ENCODE peak calls at places on chromosomes 13 and 19, in six cellular contexts. One of them, this sample, is unnamed.
A peak's percentile ranks its signal among the peaks of the same experiment; 100 is the strongest.

GRCh38 chr13:43473437-43473836 is 313.3 kb downstream of the ENOX1 start:
- DNase-seq in HCT116: no peak
- DNase-seq in SK-N-SH: peak; percentile 57
- DNase-seq in H1: no peak
- DNase-seq in GM12878: no peak
- DNase-seq in K562: no peak
- DNase-seq in this sample: no peak

GRCh38 chr19:2084993-2085720 is 11.0 kb downstream of the MOB3A start:
- DNase-seq in HCT116: no peak
- DNase-seq in SK-N-SH: peak; percentile 20
- DNase-seq in H1: no peak
- DNase-seq in GM12878: peak; percentile 96
- DNase-seq in K562: no peak
- DNase-seq in this sample: no peak

GRCh38 chr13:107351305-107351704 is 783.4 kb upstream of the ARGLU1 start:
- DNase-seq in HCT116: no peak
- DNase-seq in SK-N-SH: no peak
- DNase-seq in H1: no peak
- DNase-seq in GM12878: no peak
- DNase-seq in K562: no peak
- DNase-seq in this sample: no peak

GRCh38 chr13:40664100-40665060 is 2.1 kb downstream of the FOXO1 start:
- DNase-seq in HCT116: no peak
- DNase-seq in SK-N-SH: peak; percentile 70
- DNase-seq in H1: peak; percentile 59
- DNase-seq in GM12878: no peak
- DNase-seq in K562: peak; percentile 57
- DNase-seq in this sample: peak; percentile 56

GRCh38 chr13:30739646-30740642 is 4.6 kb downstream of the ALOX5AP start:
- DNase-seq in HCT116: peak; percentile 52
- DNase-seq in SK-N-SH: no peak
- DNase-seq in H1: no peak
- DNase-seq in GM12878: peak; percentile 76
- DNase-seq in K562: no peak
- DNase-seq in this sample: no peak

GRCh38 chr13:43304945-43305344 is 281.6 kb downstream of the DNAJC15 start:
- DNase-seq in HCT116: no peak
- DNase-seq in SK-N-SH: peak; percentile 18
- DNase-seq in H1: no peak
- DNase-seq in GM12878: no peak
- DNase-seq in K562: no peak
- DNase-seq in this sample: no peak

GRCh38 chr13:89899302-89900103 is 1448.0 kb upstream of the MIR17HG start:
- DNase-seq in HCT116: no peak
- DNase-seq in SK-N-SH: no peak
- DNase-seq in H1: no peak
- DNase-seq in GM12878: no peak
- DNase-seq in K562: no peak
- DNase-seq in this sample: no peak

GRCh38 chr13:30943881-30944280 is 11.4 kb downstream of the TEX26 start:
- DNase-seq in HCT116: no peak
- DNase-seq in SK-N-SH: no peak
- DNase-seq in H1: no peak
- DNase-seq in GM12878: no peak
- DNase-seq in K562: no peak
- DNase-seq in this sample: no peak

GRCh38 chr13:20351279-20352022 is 119.3 kb upstream of the GJB6 start:
- DNase-seq in HCT116: no peak
- DNase-seq in SK-N-SH: no peak
- DNase-seq in H1: no peak
- DNase-seq in GM12878: no peak
- DNase-seq in K562: no peak
- DNase-seq in this sample: no peak

GRCh38 chr13:45368571-45368970 is 27.6 kb upstream of the TPT1 start:
- DNase-seq in HCT116: no peak
- DNase-seq in SK-N-SH: no peak
- DNase-seq in H1: no peak
- DNase-seq in GM12878: no peak
- DNase-seq in K562: no peak
- DNase-seq in this sample: peak; percentile 14

GRCh38 chr13:113073942-113074341 is 31.6 kb upstream of the F7 start:
- DNase-seq in HCT116: no peak
- DNase-seq in SK-N-SH: no peak
- DNase-seq in H1: no peak
- DNase-seq in GM12878: no peak
- DNase-seq in K562: no peak
- DNase-seq in this sample: no peak

GRCh38 chr19:29515233-29515619 is 10.6 kb upstream of the VSTM2B start:
- DNase-seq in HCT116: no peak
- DNase-seq in SK-N-SH: no peak
- DNase-seq in H1: no peak
- DNase-seq in GM12878: no peak
- DNase-seq in K562: no peak
- DNase-seq in this sample: no peak

GRCh38 chr13:69589531-69589930 is 518.1 kb upstream of the ATXN8OS start:
- DNase-seq in HCT116: no peak
- DNase-seq in SK-N-SH: no peak
- DNase-seq in H1: no peak
- DNase-seq in GM12878: no peak
- DNase-seq in K562: no peak
- DNase-seq in this sample: no peak

GRCh38 chr19:49461656-49462055 is 8.6 kb downstream of the ALDH16A1 start:
- DNase-seq in HCT116: no peak
- DNase-seq in SK-N-SH: no peak
- DNase-seq in H1: no peak
- DNase-seq in GM12878: no peak
- DNase-seq in K562: no peak
- DNase-seq in this sample: no peak

GRCh38 chr13:74554581-74555290 is 420.5 kb upstream of the KLF12 start:
- DNase-seq in HCT116: no peak
- DNase-seq in SK-N-SH: peak; percentile 11
- DNase-seq in H1: no peak
- DNase-seq in GM12878: no peak
- DNase-seq in K562: no peak
- DNase-seq in this sample: peak; percentile 19

GRCh38 chr13:113288880-113289279 is 8.2 kb upstream of the LAMP1 start:
- DNase-seq in HCT116: no peak
- DNase-seq in SK-N-SH: no peak
- DNase-seq in H1: no peak
- DNase-seq in GM12878: no peak
- DNase-seq in K562: no peak
- DNase-seq in this sample: no peak

GRCh38 chr19:11697284-11697855 is 41.4 kb downstream of the ZNF823 start:
- DNase-seq in HCT116: no peak
- DNase-seq in SK-N-SH: no peak
- DNase-seq in H1: no peak
- DNase-seq in GM12878: no peak
- DNase-seq in K562: no peak
- DNase-seq in this sample: no peak

GRCh38 chr13:78589206-78589605 is 14.1 kb downstream of the POU4F1 start:
- DNase-seq in HCT116: no peak
- DNase-seq in SK-N-SH: no peak
- DNase-seq in H1: peak; percentile 89
- DNase-seq in GM12878: no peak
- DNase-seq in K562: no peak
- DNase-seq in this sample: no peak

GRCh38 chr13:73779881-73780280 is 354.3 kb downstream of the KLF12 start:
- DNase-seq in HCT116: no peak
- DNase-seq in SK-N-SH: no peak
- DNase-seq in H1: no peak
- DNase-seq in GM12878: no peak
- DNase-seq in K562: no peak
- DNase-seq in this sample: no peak

DNA sequence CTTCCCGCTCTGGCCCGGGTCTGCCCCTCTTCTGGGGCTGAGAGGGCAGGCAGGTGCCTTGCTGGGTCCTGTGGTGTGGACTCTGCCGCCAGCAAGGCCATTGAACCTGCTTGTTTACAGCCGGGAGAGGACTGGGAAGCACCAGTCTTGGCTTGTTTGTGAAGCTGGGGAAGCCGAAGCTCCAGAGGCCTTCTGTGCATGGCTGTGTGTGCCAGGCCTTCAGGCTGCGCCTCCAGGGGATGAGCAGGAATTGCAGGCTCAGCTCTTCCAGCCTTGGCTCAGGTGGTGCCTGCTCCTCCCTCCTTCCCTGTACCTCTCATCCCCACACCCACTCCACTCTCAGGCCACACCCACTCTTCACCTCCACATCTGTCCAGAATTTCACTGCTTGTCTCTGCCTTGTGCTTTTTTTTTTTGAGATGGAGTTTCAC is 17.5 kb downstream of the NDUFB7 start:
- DNase-seq in HCT116: no peak
- DNase-seq in SK-N-SH: no peak
- DNase-seq in H1: peak; percentile 46
- DNase-seq in GM12878: no peak
- DNase-seq in K562: no peak
- DNase-seq in this sample: peak; percentile 82
- TF ChIP-seq JUND in HCT116: no peak
- TF ChIP-seq JUND in SK-N-SH: no peak
- TF ChIP-seq JUND in H1: no peak
- TF ChIP-seq JUND in GM12878: no peak
- TF ChIP-seq JUND in K562: no peak
- TF ChIP-seq JUND in this sample: no peak

GRCh38 chr13:48251616-48252081 is 18.6 kb downstream of the ITM2B start:
- DNase-seq in HCT116: no peak
- DNase-seq in SK-N-SH: no peak
- DNase-seq in H1: no peak
- DNase-seq in GM12878: no peak
- DNase-seq in K562: no peak
- DNase-seq in this sample: no peak
- TF ChIP-seq JUND in HCT116: no peak
- TF ChIP-seq JUND in SK-N-SH: no peak
- TF ChIP-seq JUND in H1: no peak
- TF ChIP-seq JUND in GM12878: no peak
- TF ChIP-seq JUND in K562: no peak
- TF ChIP-seq JUND in this sample: no peak

GRCh38 chr19:56113071-56113632 is 7.9 kb downstream of the ZNF787 start:
- DNase-seq in HCT116: no peak
- DNase-seq in SK-N-SH: no peak
- DNase-seq in H1: no peak
- DNase-seq in GM12878: no peak
- DNase-seq in K562: no peak
- DNase-seq in this sample: no peak
- TF ChIP-seq JUND in HCT116: no peak
- TF ChIP-seq JUND in SK-N-SH: no peak
- TF ChIP-seq JUND in H1: no peak
- TF ChIP-seq JUND in GM12878: no peak
- TF ChIP-seq JUND in K562: no peak
- TF ChIP-seq JUND in this sample: no peak

GRCh38 chr13:49932868-49933267 is 3.3 kb downstream of the SPRYD7 start:
- DNase-seq in HCT116: no peak
- DNase-seq in SK-N-SH: no peak
- DNase-seq in H1: no peak
- DNase-seq in GM12878: no peak
- DNase-seq in K562: no peak
- DNase-seq in this sample: no peak

GRCh38 chr13:49933511-49933910 is 2.6 kb downstream of the SPRYD7 start:
- DNase-seq in HCT116: no peak
- DNase-seq in SK-N-SH: no peak
- DNase-seq in H1: no peak
- DNase-seq in GM12878: no peak
- DNase-seq in K562: no peak
- DNase-seq in this sample: no peak

GRCh38 chr13:49936085-49936942 is at the start of gene SPRYD7:
- DNase-seq in HCT116: peak; percentile 97
- DNase-seq in SK-N-SH: peak; percentile 98
- DNase-seq in H1: peak; percentile 99
- DNase-seq in GM12878: peak; percentile 90
- DNase-seq in K562: peak; percentile 91
- DNase-seq in this sample: peak; percentile 97

GRCh38 chr13:49936943-49937273 is 768 bp upstream of the SPRYD7 start:
- DNase-seq in HCT116: no peak
- DNase-seq in SK-N-SH: no peak
- DNase-seq in H1: no peak
- DNase-seq in GM12878: no peak
- DNase-seq in K562: peak; percentile 21
- DNase-seq in this sample: no peak

DNA sequence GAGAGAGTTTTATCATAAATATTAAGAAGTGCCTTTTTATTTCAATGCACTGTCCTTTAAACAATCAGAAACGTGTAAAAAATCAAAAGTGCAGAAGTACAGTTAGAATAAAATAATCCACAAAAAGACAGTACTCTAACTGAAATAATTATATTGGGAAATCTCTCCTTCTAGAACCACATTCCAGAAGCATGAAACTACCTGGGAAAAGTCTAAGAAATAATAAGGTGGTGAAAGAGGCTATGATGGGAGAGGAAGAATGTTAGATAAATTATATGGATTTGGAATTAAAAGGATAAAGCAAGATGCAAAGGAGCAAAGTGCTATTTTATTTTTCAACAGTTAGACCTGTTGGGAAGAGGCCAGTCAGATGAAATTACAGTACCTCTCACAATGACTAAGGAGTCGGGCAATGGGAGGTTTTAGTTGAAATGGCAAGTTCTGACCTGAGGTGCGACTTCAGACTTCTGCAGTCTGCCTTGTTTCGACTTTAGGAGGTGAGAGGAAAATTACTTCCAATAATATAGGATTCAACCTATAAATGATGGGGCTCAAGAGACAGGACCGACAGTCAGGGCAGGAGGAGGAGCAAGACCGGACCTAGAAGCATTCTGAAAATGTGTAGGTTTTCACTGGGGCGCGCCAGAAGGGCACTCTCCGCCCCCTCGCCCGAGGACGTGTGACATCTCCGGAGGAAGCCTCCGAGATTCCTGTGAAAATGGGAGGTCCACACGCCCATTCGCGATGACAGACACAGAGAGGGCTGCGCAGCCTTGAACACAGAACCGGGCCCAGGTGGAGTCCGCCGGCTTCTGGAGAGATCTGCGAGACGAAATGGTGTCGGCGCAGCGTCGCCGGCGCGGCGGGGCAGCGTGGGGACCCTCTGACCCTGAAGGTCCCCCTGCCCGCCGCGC is 712 bp downstream of the SPRYD7 start:
- DNase-seq in HCT116: peak; percentile 66
- DNase-seq in SK-N-SH: no peak
- DNase-seq in H1: no peak
- DNase-seq in GM12878: no peak
- DNase-seq in K562: peak; percentile 30
- DNase-seq in this sample: no peak
- TF ChIP-seq JUND in HCT116: no peak
- TF ChIP-seq JUND in SK-N-SH: no peak
- TF ChIP-seq JUND in H1: no peak
- TF ChIP-seq JUND in GM12878: no peak
- TF ChIP-seq JUND in K562: no peak
- TF ChIP-seq JUND in this sample: no peak

DNA sequence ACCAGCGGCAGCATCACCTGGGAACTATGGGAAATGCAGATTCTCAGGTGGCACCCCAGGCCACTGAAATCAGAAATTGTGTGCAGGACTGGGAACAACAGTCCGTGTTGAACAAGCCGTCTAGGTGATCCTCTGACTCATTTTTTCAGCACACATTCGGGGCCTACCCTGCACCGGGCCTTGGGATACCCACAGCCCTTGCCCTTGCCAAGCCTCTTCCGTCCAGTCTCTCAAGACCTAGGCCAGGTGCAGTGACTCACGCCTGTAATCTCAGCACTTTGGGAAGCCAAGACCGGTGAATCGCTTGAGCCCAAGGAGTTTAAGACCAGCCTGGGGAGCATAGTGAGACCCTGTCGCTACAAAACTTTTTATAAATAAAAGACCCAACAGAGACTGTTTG is 18.3 kb downstream of the TGFB1 start:
- DNase-seq in HCT116: no peak
- DNase-seq in SK-N-SH: no peak
- DNase-seq in H1: no peak
- DNase-seq in GM12878: no peak
- DNase-seq in K562: no peak
- DNase-seq in this sample: no peak
- TF ChIP-seq JUND in HCT116: no peak
- TF ChIP-seq JUND in SK-N-SH: no peak
- TF ChIP-seq JUND in H1: no peak
- TF ChIP-seq JUND in GM12878: no peak
- TF ChIP-seq JUND in K562: no peak
- TF ChIP-seq JUND in this sample: no peak

This sample was measured in T47D.